ENCODE peak calls at places on chromosomes 6 and 20, in four cellular contexts. One of them, this sample, is unnamed.

GRCh38 chr6:70494833-70495232 is 71.9 kb upstream of the SDHAF4 start:
- DNase-seq in cardiac muscle cell: no peak
- DNase-seq in SHP77: no peak
- DNase-seq in fibroblast of the conjunctiva: no peak
- DNase-seq in this sample: no peak

GRCh38 chr20:41432620-41433602 is 66.3 kb upstream of the EMILIN3 start:
- DNase-seq in cardiac muscle cell: no peak
- DNase-seq in fibroblast of the conjunctiva: no peak
- DNase-seq in SHP77: no peak
- DNase-seq in this sample: no peak

GRCh38 chr6:136728033-136728939 is 64.0 kb downstream of the MAP3K5 start:
- DNase-seq in fibroblast of the conjunctiva: no peak
- DNase-seq in cardiac muscle cell: no peak
- DNase-seq in SHP77: no peak
- DNase-seq in this sample: no peak

GRCh38 chr6:148502773-148503135 is 160.1 kb downstream of the SASH1 start:
- DNase-seq in fibroblast of the conjunctiva: no peak
- DNase-seq in SHP77: no peak
- DNase-seq in cardiac muscle cell: no peak
- DNase-seq in this sample: no peak

GRCh38 chr6:35052694-35053565 is 88.2 kb downstream of the TCP11 start:
- DNase-seq in cardiac muscle cell: no peak
- DNase-seq in SHP77: no peak
- DNase-seq in fibroblast of the conjunctiva: peak
- DNase-seq in this sample: no peak

GRCh38 chr6:38134704-38135088 is 315.2 kb downstream of the ZFAND3 start:
- DNase-seq in SHP77: no peak
- DNase-seq in cardiac muscle cell: no peak
- DNase-seq in fibroblast of the conjunctiva: no peak
- DNase-seq in this sample: no peak

GRCh38 chr6:36478051-36478526 is 35.3 kb downstream of the KCTD20 start:
- DNase-seq in SHP77: no peak
- DNase-seq in fibroblast of the conjunctiva: no peak
- DNase-seq in cardiac muscle cell: peak
- DNase-seq in this sample: no peak

GRCh38 chr6:132931937-132932336 is 117.6 kb downstream of the RPS12 start:
- DNase-seq in SHP77: no peak
- DNase-seq in fibroblast of the conjunctiva: peak
- DNase-seq in cardiac muscle cell: no peak
- DNase-seq in this sample: peak

GRCh38 chr20:21513881-21514540 is at the start of gene NKX2-2:
- DNase-seq in fibroblast of the conjunctiva: no peak
- DNase-seq in cardiac muscle cell: no peak
- DNase-seq in SHP77: no peak
- DNase-seq in this sample: no peak

GRCh38 chr20:59253779-59254319 is 46.6 kb upstream of the EDN3 start:
- DNase-seq in SHP77: no peak
- DNase-seq in cardiac muscle cell: no peak
- DNase-seq in fibroblast of the conjunctiva: no peak
- DNase-seq in this sample: no peak

GRCh38 chr6:38234934-38235678 is 404.6 kb downstream of the BTBD9 start:
- DNase-seq in cardiac muscle cell: no peak
- DNase-seq in SHP77: no peak
- DNase-seq in fibroblast of the conjunctiva: no peak
- DNase-seq in this sample: no peak

GRCh38 chr6:158646023-158646888 is 1.7 kb upstream of the DYNLT1 start:
- DNase-seq in fibroblast of the conjunctiva: no peak
- DNase-seq in SHP77: no peak
- DNase-seq in cardiac muscle cell: no peak
- DNase-seq in this sample: no peak

GRCh38 chr6:15596241-15596896 is 66.5 kb downstream of the DTNBP1 start:
- DNase-seq in cardiac muscle cell: no peak
- DNase-seq in SHP77: no peak
- DNase-seq in fibroblast of the conjunctiva: no peak
- DNase-seq in this sample: no peak

GRCh38 chr6:95601133-95601532 is 23.8 kb downstream of the MANEA start:
- DNase-seq in cardiac muscle cell: no peak
- DNase-seq in fibroblast of the conjunctiva: no peak
- DNase-seq in SHP77: no peak
- DNase-seq in this sample: no peak

GRCh38 chr6:1136415-1136774 is 175.5 kb upstream of the FOXQ1 start:
- DNase-seq in cardiac muscle cell: no peak
- DNase-seq in fibroblast of the conjunctiva: peak
- DNase-seq in SHP77: no peak
- DNase-seq in this sample: peak

GRCh38 chr6:66986940-66987339 is 1279.9 kb upstream of the EYS start:
- DNase-seq in cardiac muscle cell: no peak
- DNase-seq in SHP77: no peak
- DNase-seq in fibroblast of the conjunctiva: no peak
- DNase-seq in this sample: no peak

GRCh38 chr6:30885999-30886896 is 1.9 kb downstream of the DDR1 start:
- DNase-seq in cardiac muscle cell: peak
- DNase-seq in SHP77: peak
- DNase-seq in fibroblast of the conjunctiva: no peak
- DNase-seq in this sample: no peak

GRCh38 chr6:111030008-111031006 is 48.5 kb downstream of the RPF2 start:
- DNase-seq in fibroblast of the conjunctiva: peak
- DNase-seq in SHP77: no peak
- DNase-seq in cardiac muscle cell: peak
- DNase-seq in this sample: no peak

GRCh38 chr20:49610701-49611538 is 43.0 kb upstream of the PTGIS start:
- DNase-seq in SHP77: peak
- DNase-seq in fibroblast of the conjunctiva: no peak
- DNase-seq in cardiac muscle cell: peak
- DNase-seq in this sample: no peak

GRCh38 chr20:33650111-33650752 is 11.9 kb upstream of the C20orf144 start:
- DNase-seq in SHP77: no peak
- DNase-seq in cardiac muscle cell: no peak
- DNase-seq in fibroblast of the conjunctiva: no peak
- DNase-seq in this sample: no peak

GRCh38 chr6:122126894-122127293 is 272.6 kb upstream of the HSF2 start:
- DNase-seq in cardiac muscle cell: no peak
- DNase-seq in SHP77: no peak
- DNase-seq in fibroblast of the conjunctiva: no peak
- DNase-seq in this sample: no peak

GRCh38 chr6:73774311-73774766 is 78.3 kb downstream of the CD109 start:
- DNase-seq in SHP77: no peak
- DNase-seq in fibroblast of the conjunctiva: peak
- DNase-seq in cardiac muscle cell: peak
- DNase-seq in this sample: peak

GRCh38 chr6:7033202-7033601 is 74.6 kb upstream of the RREB1 start:
- DNase-seq in cardiac muscle cell: no peak
- DNase-seq in fibroblast of the conjunctiva: no peak
- DNase-seq in SHP77: no peak
- DNase-seq in this sample: no peak

GRCh38 chr6:117615981-117616961 is 14.0 kb upstream of the GOPC start:
- DNase-seq in SHP77: no peak
- DNase-seq in cardiac muscle cell: no peak
- DNase-seq in fibroblast of the conjunctiva: no peak
- DNase-seq in this sample: no peak